ENCODE peak calls at places on chromosomes 16 and 17, in four cellular contexts. One of them, this sample, is unnamed. For H3K4me1, the result is how much of the 10 kb centered on the place peaks cover.

GRCh38 chr17:34721326-34721725 is 141.9 kb downstream of the TMEM132E start:
- DNase-seq in PC-9: peak
- DNase-seq in adrenal gland: no peak
- DNase-seq in tibial nerve: no peak
- DNase-seq in this sample: peak

GRCh38 chr17:82775033-82775823 is 23.4 kb downstream of the TBCD start:
- DNase-seq in PC-9: peak
- DNase-seq in tibial nerve: peak
- DNase-seq in adrenal gland: peak
- DNase-seq in this sample: peak

GRCh38 chr16:886084-886543 is 84.7 kb downstream of the LMF1 start:
- DNase-seq in tibial nerve: no peak
- DNase-seq in adrenal gland: no peak
- DNase-seq in PC-9: no peak
- DNase-seq in this sample: peak

GRCh38 chr17:32288600-32288999 is 23.0 kb downstream of the RHBDL3 start:
- DNase-seq in tibial nerve: no peak
- DNase-seq in adrenal gland: no peak
- DNase-seq in PC-9: no peak
- DNase-seq in this sample: peak

GRCh38 chr17:53996131-53996530 is 173.4 kb downstream of the KIF2B start:
- DNase-seq in adrenal gland: no peak
- DNase-seq in tibial nerve: no peak
- DNase-seq in PC-9: no peak
- DNase-seq in this sample: no peak

GRCh38 chr17:40023590-40024292 is 8.5 kb downstream of the CSF3 start:
- DNase-seq in adrenal gland: peak
- DNase-seq in tibial nerve: no peak
- DNase-seq in PC-9: no peak
- DNase-seq in this sample: peak

GRCh38 chr16:2206780-2207433 is 1.7 kb downstream of the MLST8 start:
- DNase-seq in tibial nerve: no peak
- DNase-seq in adrenal gland: no peak
- DNase-seq in PC-9: no peak
- DNase-seq in this sample: no peak

GRCh38 chr16:70630960-70631745 is 15.2 kb upstream of the IL34 start:
- DNase-seq in PC-9: no peak
- DNase-seq in tibial nerve: no peak
- DNase-seq in adrenal gland: no peak
- DNase-seq in this sample: no peak

GRCh38 chr16:8859913-8860881 is 8.6 kb downstream of the CARHSP1 start:
- DNase-seq in tibial nerve: peak
- DNase-seq in PC-9: peak
- DNase-seq in adrenal gland: peak
- DNase-seq in this sample: no peak

GRCh38 chr16:58755989-58756649 is 22.0 kb upstream of the GOT2 start:
- DNase-seq in adrenal gland: peak
- DNase-seq in tibial nerve: peak
- DNase-seq in PC-9: peak
- DNase-seq in this sample: peak

GRCh38 chr16:29990883-29991570 is 4.4 kb downstream of the HIRIP3 start:
- DNase-seq in PC-9: no peak
- DNase-seq in tibial nerve: no peak
- DNase-seq in adrenal gland: no peak
- DNase-seq in this sample: no peak

GRCh38 chr17:80474933-80475915 is 1.2 kb downstream of the NPTX1 start:
- DNase-seq in PC-9: peak
- DNase-seq in adrenal gland: no peak
- DNase-seq in tibial nerve: no peak
- DNase-seq in this sample: peak

GRCh38 chr17:68294196-68294555 is 2.9 kb downstream of the ARSG start:
- DNase-seq in tibial nerve: no peak
- DNase-seq in adrenal gland: no peak
- DNase-seq in PC-9: no peak
- DNase-seq in this sample: no peak

GRCh38 chr17:68294617-68295016 is 3.3 kb downstream of the ARSG start:
- DNase-seq in adrenal gland: no peak
- DNase-seq in tibial nerve: no peak
- DNase-seq in PC-9: no peak
- DNase-seq in this sample: no peak

GRCh38 chr17:68296217-68297140 is 5.2 kb downstream of the ARSG start:
- DNase-seq in tibial nerve: no peak
- DNase-seq in PC-9: no peak
- DNase-seq in adrenal gland: no peak
- DNase-seq in this sample: no peak

GRCh38 chr17:68293490-68294195 is 2.3 kb downstream of the ARSG start:
- DNase-seq in PC-9: no peak
- DNase-seq in adrenal gland: no peak
- DNase-seq in tibial nerve: no peak
- DNase-seq in this sample: no peak

DNA sequence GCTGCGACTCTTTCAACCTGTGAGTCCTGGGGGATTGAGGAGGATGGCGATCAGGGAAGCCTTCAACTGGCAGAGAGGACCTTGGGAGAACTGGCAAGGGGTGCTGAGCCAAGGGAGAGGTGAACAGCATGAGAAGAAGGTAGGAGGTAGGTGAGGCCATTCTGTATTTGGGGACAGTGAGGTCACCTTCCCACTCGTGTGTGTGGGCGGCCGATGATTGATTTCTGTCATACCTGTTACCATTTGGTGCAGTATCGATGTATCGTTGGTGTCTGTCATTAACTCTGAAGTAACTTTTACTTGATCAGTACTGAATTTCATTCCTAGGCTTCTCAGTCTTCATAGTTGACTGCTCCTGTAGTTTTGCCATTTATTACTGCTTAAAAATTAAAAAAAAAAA is 3.8 kb downstream of the ARSG start:
- DNase-seq in tibial nerve: no peak
- DNase-seq in PC-9: no peak
- DNase-seq in adrenal gland: no peak
- DNase-seq in this sample: no peak
- H3K4me1 ChIP-seq in tibial nerve: under half
- H3K4me1 ChIP-seq in PC-9: under half
- H3K4me1 ChIP-seq in adrenal gland: under half
- H3K4me1 ChIP-seq in this sample: under half

DNA sequence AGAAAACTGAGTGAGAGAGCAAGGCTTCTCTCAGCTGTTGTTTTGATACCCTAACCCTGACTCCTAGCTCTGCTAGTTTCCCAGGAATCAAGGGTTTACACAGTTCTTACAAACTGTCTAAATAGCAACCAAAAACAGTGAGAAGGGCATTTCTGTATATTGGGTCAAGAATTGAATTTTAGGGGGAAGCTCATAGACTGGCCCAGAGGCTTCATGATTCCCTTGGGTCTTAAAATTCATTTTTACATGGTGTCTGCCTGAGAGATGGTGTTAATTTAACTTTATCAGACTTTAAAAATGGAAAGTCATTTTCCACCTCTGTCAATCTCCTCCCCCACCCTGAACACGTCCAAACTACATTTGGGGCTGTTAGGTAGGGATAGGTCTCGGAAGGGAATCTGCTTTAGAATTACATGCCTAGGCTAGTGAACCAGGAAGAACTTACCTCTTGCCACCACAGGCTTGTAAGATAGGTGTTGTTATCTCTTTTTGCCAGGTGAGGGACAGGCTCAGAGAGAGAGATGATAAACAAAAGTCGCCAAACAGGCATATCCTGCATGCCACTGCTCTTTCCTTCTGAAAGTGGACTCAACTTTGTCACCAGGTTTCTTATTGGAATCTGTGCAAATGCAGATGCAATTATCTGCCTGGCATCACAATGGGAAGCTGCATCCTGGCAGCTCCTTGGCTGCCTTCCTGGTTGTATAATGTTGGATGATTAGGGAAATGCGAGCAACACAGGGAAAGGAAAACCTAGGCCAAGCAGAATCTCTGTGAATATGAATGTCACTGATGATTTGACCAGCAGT is 3.1 kb downstream of the PHAF1 start:
- DNase-seq in adrenal gland: no peak
- DNase-seq in tibial nerve: no peak
- DNase-seq in PC-9: peak
- DNase-seq in this sample: no peak
- TF ChIP-seq CTCF in adrenal gland: no peak
- TF ChIP-seq CTCF in tibial nerve: no peak
- TF ChIP-seq CTCF in PC-9: no peak
- TF ChIP-seq CTCF in this sample: no peak

GRCh38 chr17:57107498-57108101 is 22.6 kb downstream of the AKAP1 start:
- DNase-seq in tibial nerve: no peak
- DNase-seq in adrenal gland: no peak
- DNase-seq in PC-9: peak
- DNase-seq in this sample: peak

GRCh38 chr17:57106836-57107497 is 21.9 kb downstream of the AKAP1 start:
- DNase-seq in adrenal gland: no peak
- DNase-seq in tibial nerve: no peak
- DNase-seq in PC-9: no peak
- DNase-seq in this sample: no peak

GRCh38 chr17:57104461-57105175 is 19.6 kb downstream of the AKAP1 start:
- DNase-seq in PC-9: no peak
- DNase-seq in tibial nerve: no peak
- DNase-seq in adrenal gland: no peak
- DNase-seq in this sample: no peak

GRCh38 chr17:57108656-57109392 is 23.8 kb downstream of the AKAP1 start:
- DNase-seq in PC-9: no peak
- DNase-seq in tibial nerve: no peak
- DNase-seq in adrenal gland: no peak
- DNase-seq in this sample: peak

DNA sequence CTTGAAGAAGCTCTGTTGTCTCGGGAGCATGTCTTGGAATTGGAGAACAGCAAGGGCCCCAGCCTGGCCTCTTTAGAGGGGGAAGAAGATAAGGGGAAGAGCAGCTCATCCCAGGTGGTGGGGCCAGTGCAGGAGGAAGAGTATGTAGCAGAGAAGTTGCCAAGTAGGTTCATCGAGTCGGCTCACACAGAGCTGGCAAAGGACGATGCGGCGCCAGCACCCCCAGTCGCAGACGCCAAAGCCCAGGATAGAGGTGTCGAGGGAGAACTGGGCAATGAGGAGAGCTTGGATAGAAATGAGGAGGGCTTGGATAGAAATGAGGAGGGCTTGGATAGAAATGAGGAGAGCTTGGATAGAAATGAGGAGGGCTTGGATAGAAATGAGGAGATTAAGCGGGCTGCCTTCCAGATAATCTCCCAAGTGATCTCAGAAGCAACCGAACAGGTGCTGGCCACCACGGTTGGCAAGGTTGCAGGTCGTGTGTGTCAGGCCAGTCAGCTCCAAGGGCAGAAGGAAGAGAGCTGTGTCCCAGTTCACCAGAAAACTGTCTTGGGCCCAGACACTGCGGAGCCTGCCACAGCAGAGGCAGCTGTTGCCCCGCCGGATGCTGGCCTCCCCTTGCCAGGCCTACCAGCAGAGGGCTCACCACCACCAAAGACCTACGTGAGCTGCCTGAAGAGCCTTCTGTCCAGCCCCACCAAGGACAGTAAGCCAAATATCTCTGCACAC is 21.2 kb downstream of the AKAP1 start:
- DNase-seq in adrenal gland: no peak
- DNase-seq in PC-9: no peak
- DNase-seq in tibial nerve: no peak
- DNase-seq in this sample: peak
- H3K4me1 ChIP-seq in adrenal gland: under half
- H3K4me1 ChIP-seq in PC-9: under half
- H3K4me1 ChIP-seq in tibial nerve: under half
- H3K4me1 ChIP-seq in this sample: under half

DNA sequence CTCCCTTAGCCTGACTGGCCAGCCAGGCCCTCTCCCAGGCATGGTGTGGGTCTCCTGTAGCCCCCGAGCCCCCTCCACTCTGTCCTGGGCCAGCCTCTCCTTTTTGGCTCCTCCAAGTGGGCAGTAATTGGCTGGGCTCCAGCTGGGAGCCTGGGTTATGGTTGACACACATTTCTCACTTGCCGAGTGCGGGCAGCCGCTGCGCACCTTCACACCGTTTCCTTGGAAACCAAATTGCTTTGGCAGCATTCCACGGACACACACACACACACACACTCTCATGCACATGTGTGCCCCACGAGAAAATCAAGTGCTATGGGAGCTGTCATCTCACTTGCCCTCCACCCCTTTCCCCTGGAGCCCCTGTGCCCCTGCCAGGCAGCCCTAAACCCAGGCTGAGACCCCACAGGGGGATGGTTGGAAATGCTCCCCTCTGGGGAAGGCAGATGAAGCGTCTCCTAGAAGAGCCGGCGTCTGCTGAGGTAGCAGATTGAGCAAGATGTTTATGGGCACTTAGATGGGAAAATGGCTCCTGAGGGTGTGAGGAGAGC is 402.7 kb upstream of the TNRC6C start:
- DNase-seq in adrenal gland: peak
- DNase-seq in PC-9: no peak
- DNase-seq in tibial nerve: no peak
- DNase-seq in this sample: no peak
- TF ChIP-seq CTCF in adrenal gland: no peak
- TF ChIP-seq CTCF in PC-9: no peak
- TF ChIP-seq CTCF in tibial nerve: no peak
- TF ChIP-seq CTCF in this sample: no peak

This sample was measured in endodermal cell.